ENCODE peak calls at places on chromosomes 2 and 18, in seven cellular contexts. S is PC-9, K is neuronal stem cell, D is A549, H is K562, N is hepatocyte, Q is HCT116. I is an unnamed sample.
A peak's percentile ranks its signal among the peaks of the same experiment; 100 is the strongest.

GRCh38 chr18:46509530-46509929 is 147.5 kb downstream of the LOXHD1 start:
- DNase-seq in S (no peak), K (no peak), D (no peak), H (no peak), N (no peak), Q (no peak), I (no peak)

GRCh38 chr2:132429941-132430573 is 13.5 kb downstream of the GPR39 start:
- DNase-seq in S (peak; percentile 62), K (no peak), D (no peak), H (no peak), N (no peak), Q (no peak), I (no peak)

GRCh38 chr2:48395658-48396057 is 134.3 kb upstream of the STON1 start:
- DNase-seq in S (no peak), K (no peak), D (no peak), H (no peak), N (no peak), Q (no peak), I (peak; percentile 4)

GRCh38 chr2:113791697-113792590 is 35.5 kb upstream of the SLC35F5 start:
- DNase-seq in S (no peak), K (no peak), D (peak; percentile 37), H (no peak), N (no peak), Q (no peak), I (peak; percentile 29)

GRCh38 chr2:108593547-108594098 is 59.4 kb downstream of the LIMS1 start:
- DNase-seq in S (no peak), K (no peak), D (peak; percentile 40), H (no peak), N (no peak), Q (no peak), I (no peak)

GRCh38 chr2:216516730-216517350 is 18.2 kb downstream of the RPL37A start:
- DNase-seq in S (no peak), K (no peak), D (peak; percentile 45), H (peak; percentile 46), N (peak; percentile 65), Q (peak; percentile 35), I (peak; percentile 40)

GRCh38 chr2:42789751-42790150 is 2.6 kb downstream of the HAAO start:
- DNase-seq in S (no peak), K (no peak), D (no peak), H (no peak), N (no peak), Q (no peak), I (no peak)

GRCh38 chr18:55934801-55935200 is 346.8 kb upstream of the TCF4 start:
- DNase-seq in S (no peak), K (no peak), D (no peak), H (no peak), N (no peak), Q (no peak), I (no peak)

GRCh38 chr2:32074161-32074506 is 10.8 kb downstream of the SPAST start:
- DNase-seq in S (no peak), K (no peak), D (no peak), H (no peak), N (no peak), Q (no peak), I (no peak)

GRCh38 chr18:76699923-76700322 is 122.4 kb upstream of the ZNF236 start:
- DNase-seq in S (no peak), K (no peak), D (no peak), H (no peak), N (no peak), Q (no peak), I (no peak)

GRCh38 chr2:26172866-26173595 is at the start of gene GAREM2:
- DNase-seq in S (no peak), K (peak; percentile 42), D (no peak), H (peak; percentile 89), N (peak; percentile 46), Q (no peak), I (no peak)

GRCh38 chr2:197011777-197012641 is 85.5 kb upstream of the PGAP1 start:
- DNase-seq in S (no peak), K (no peak), D (peak; percentile 67), H (peak; percentile 19), N (peak; percentile 73), Q (peak; percentile 42), I (peak; percentile 71)

GRCh38 chr2:8146329-8147048 is 535.4 kb upstream of the ID2 start:
- DNase-seq in S (no peak), K (no peak), D (no peak), H (no peak), N (no peak), Q (no peak), I (no peak)

GRCh38 chr2:228987441-228988155 is 283.5 kb downstream of the PID1 start:
- DNase-seq in S (no peak), K (no peak), D (no peak), H (no peak), N (no peak), Q (no peak), I (no peak)

GRCh38 chr2:104371084-104371483 is 482.8 kb upstream of the POU3F3 start:
- DNase-seq in S (no peak), K (no peak), D (no peak), H (no peak), N (no peak), Q (no peak), I (no peak)
- H3K4me2 ChIP-seq in S (no peak overlapping the region), K (no peak overlapping the region), D (no peak overlapping the region), H (no peak overlapping the region), N (no peak overlapping the region), Q (no peak overlapping the region), I (no peak overlapping the region)

DNA sequence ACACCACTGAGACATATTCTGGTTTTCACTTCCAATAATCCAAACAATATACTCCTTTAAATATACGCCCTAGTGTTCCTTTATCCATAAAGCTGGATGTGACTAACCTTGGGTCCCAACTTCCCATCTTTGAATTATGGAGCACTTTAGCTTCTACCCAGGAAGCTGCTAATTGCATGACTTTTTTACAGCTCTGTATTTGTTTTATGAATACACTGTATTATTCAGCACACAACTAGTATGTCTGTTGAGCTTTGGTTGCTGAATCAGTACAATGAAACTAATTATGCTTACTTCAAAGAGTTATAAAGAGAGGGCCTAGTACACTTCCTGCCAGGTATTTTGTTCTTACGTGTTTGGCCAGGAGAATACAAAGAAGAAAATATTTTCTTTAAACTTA is 118.5 kb downstream of the BAZ2B start:
- DNase-seq in S (no peak), K (no peak), D (no peak), H (no peak), N (no peak), Q (peak; percentile 13), I (no peak)
- H3K4me2 ChIP-seq in S (no peak overlapping the region), K (no peak overlapping the region), D (no peak overlapping the region), H (no peak overlapping the region), N (no peak overlapping the region), Q (peak overlapping the region; percentile 58), I (no peak overlapping the region)

GRCh38 chr18:75489493-75490190 is 62.1 kb upstream of the SMIM21 start:
- DNase-seq in S (no peak), K (no peak), D (peak; percentile 86), H (no peak), N (peak; percentile 57), Q (peak; percentile 81), I (no peak)
- H3K4me2 ChIP-seq in S (no peak overlapping the region), K (no peak overlapping the region), D (peak overlapping the region; percentile 64), H (no peak overlapping the region), N (peak overlapping the region; percentile 36), Q (peak overlapping the region; percentile 80), I (no peak overlapping the region)

GRCh38 chr18:58004317-58004716 is 39.7 kb upstream of the NEDD4L start:
- DNase-seq in S (no peak), K (no peak), D (peak; percentile 22), H (no peak), N (no peak), Q (peak; percentile 60), I (no peak)
- H3K4me2 ChIP-seq in S (peak overlapping the region; percentile 60), K (no peak overlapping the region), D (peak overlapping the region; percentile 76), H (no peak overlapping the region), N (no peak overlapping the region), Q (peak overlapping the region; percentile 63), I (no peak overlapping the region)

DNA sequence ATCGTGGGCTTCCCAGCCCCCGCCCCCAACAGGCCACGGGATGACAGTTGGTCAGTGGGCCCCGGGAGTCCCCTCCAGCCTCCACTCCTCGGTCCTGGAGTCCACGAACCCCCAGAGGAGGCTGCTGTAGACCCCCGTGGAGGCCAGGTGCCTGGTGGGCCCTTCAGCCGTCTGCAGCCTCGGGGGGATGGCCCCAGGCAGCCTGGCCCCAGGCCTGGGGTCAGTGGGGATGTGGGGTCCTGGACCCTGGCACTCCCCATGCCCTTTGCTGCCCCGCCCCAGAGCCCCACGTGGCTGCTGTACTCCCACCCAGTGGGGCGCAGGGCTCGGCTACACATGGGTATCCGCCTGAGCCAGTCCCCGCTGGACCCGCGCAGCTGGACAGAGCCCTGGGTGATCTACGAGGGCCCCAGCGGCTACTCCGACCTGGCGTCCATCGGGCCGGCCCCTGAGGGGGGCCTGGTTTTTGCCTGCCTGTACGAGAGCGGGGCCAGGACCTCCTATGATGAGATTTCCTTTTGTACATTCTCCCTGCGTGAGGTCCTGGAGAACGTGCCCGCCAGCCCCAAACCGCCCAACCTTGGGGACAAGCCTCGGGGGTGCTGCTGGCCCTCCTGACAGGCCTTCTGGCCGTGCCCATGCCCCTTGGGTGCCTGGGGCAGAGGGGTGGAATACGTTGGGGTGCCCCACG is 7.6 kb downstream of the NEU4 start:
- DNase-seq in S (no peak), K (no peak), D (no peak), H (no peak), N (no peak), Q (no peak), I (no peak)
- H3K4me2 ChIP-seq in S (no peak overlapping the region), K (no peak overlapping the region), D (no peak overlapping the region), H (no peak overlapping the region), N (no peak overlapping the region), Q (no peak overlapping the region), I (no peak overlapping the region)

I was measured in OCI-LY7.